ENCODE peak calls at places on chromosomes 5 and 9, in eight cellular contexts. E is neural crest cell; Y is cardiac septum; S is activated naive CD8-positive, alpha-beta T cell treated with anti-CD3 and anti-CD28 coated beads, Interleukin-2, amount 50 U/mL, for 24 hours; U is activated effector memory CD4-positive, alpha-beta T cell treated with anti-CD3 and anti-CD28 coated beads, Interleukin-2, amount 50 U/mL, for 16 hours; R is amniotic stem cell; B is NCI-H1694; K is GM20000. M is an unnamed sample.

GRCh38 chr9:111483419-111483861 is 743 bp downstream of the ECPAS start:
- DNase-seq in E (no peak), U (peak), Y (no peak), K (peak), S (peak), B (no peak), R (no peak), M (peak)

GRCh38 chr5:108726446-108727091 is 21.1 kb upstream of the FER start:
- DNase-seq in U (no peak), E (no peak), R (no peak), Y (no peak), K (no peak), B (no peak), S (no peak), M (no peak)

GRCh38 chr9:1837453-1838084 is 177.6 kb upstream of the SMARCA2 start:
- DNase-seq in E (peak), U (no peak), B (no peak), R (no peak), K (peak), S (peak), Y (no peak), M (peak)

GRCh38 chr5:1125030-1125357 is 13.1 kb upstream of the SLC12A7 start:
- DNase-seq in S (no peak), Y (no peak), B (no peak), R (no peak), K (no peak), E (no peak), U (no peak), M (no peak)

GRCh38 chr5:36656556-36656955 is 50.1 kb downstream of the SLC1A3 start:
- DNase-seq in U (no peak), S (no peak), B (no peak), R (no peak), Y (no peak), E (no peak), K (no peak), M (no peak)

GRCh38 chr9:120755827-120756434 is 37.3 kb downstream of the FBXW2 start:
- DNase-seq in B (peak), E (peak), Y (no peak), R (no peak), S (peak), U (peak), K (peak), M (peak)

GRCh38 chr5:5558102-5558501 is 135.6 kb downstream of the ICE1 start:
- DNase-seq in Y (no peak), S (no peak), E (no peak), R (no peak), U (no peak), K (no peak), B (no peak), M (no peak)

GRCh38 chr9:107750741-107751521 is 261.4 kb upstream of the KLF4 start:
- DNase-seq in Y (peak), R (peak), S (no peak), U (no peak), E (no peak), K (no peak), B (peak), M (no peak)

GRCh38 chr9:134445000-134445399 is 118.7 kb downstream of the RXRA start:
- DNase-seq in E (no peak), R (no peak), B (no peak), S (no peak), Y (no peak), U (no peak), K (no peak), M (no peak)

GRCh38 chr5:136032564-136032963 is 3.8 kb downstream of the TGFBI start:
- DNase-seq in B (no peak), E (no peak), S (no peak), U (no peak), Y (no peak), R (no peak), K (no peak), M (no peak)

GRCh38 chr9:114488398-114489129 is 16.7 kb downstream of the WHRN start:
- DNase-seq in E (no peak), K (peak), S (no peak), Y (no peak), R (no peak), B (no peak), U (no peak), M (no peak)

GRCh38 chr5:149310947-149311675 is 34.2 kb upstream of the GRPEL2 start:
- DNase-seq in Y (no peak), S (no peak), R (no peak), K (no peak), U (no peak), E (no peak), B (no peak), M (no peak)

GRCh38 chr5:145697251-145698016 is 137.7 kb downstream of the PRELID2 start:
- DNase-seq in B (no peak), S (no peak), E (no peak), K (peak), Y (no peak), U (no peak), R (peak), M (peak)

GRCh38 chr5:126809932-126810331 is 33.0 kb downstream of the LMNB1 start:
- DNase-seq in R (no peak), U (no peak), K (no peak), E (no peak), S (no peak), B (no peak), Y (no peak), M (no peak)

GRCh38 chr9:100602302-100602930 is 24.5 kb downstream of the CAVIN4 start:
- DNase-seq in K (peak), U (no peak), B (peak), S (no peak), E (peak), Y (no peak), R (no peak), M (no peak)

GRCh38 chr5:114308508-114308907 is 53.4 kb upstream of the KCNN2 start:
- DNase-seq in U (no peak), R (no peak), K (no peak), E (no peak), B (no peak), S (no peak), Y (no peak), M (no peak)

GRCh38 chr9:87592554-87593394 is 95.1 kb downstream of the DAPK1 start:
- DNase-seq in B (no peak), K (no peak), Y (no peak), U (no peak), E (no peak), S (no peak), R (no peak), M (no peak)

GRCh38 chr5:66247176-66247960 is 103.3 kb downstream of the SREK1 start:
- DNase-seq in Y (no peak), R (peak), S (no peak), K (no peak), E (no peak), U (no peak), B (no peak), M (no peak)

GRCh38 chr9:68678430-68678829 is 26.6 kb upstream of the PIP5K1B start:
- DNase-seq in R (no peak), K (peak), S (no peak), Y (no peak), U (no peak), B (peak), E (peak), M (peak)

GRCh38 chr5:121758640-121759039 is 93.0 kb upstream of the FTMT start:
- DNase-seq in K (no peak), S (no peak), E (no peak), R (no peak), U (no peak), B (no peak), Y (no peak), M (no peak)

GRCh38 chr5:102596113-102596512 is 97.3 kb upstream of the SLCO6A1 start:
- DNase-seq in Y (no peak), R (no peak), S (no peak), K (peak), E (no peak), B (no peak), U (no peak), M (peak)

GRCh38 chr5:127136908-127137307 is 63.6 kb upstream of the C5orf63 start:
- DNase-seq in R (no peak), Y (no peak), S (no peak), B (no peak), E (no peak), K (no peak), U (no peak), M (no peak)

GRCh38 chr9:17031546-17031945 is 103.3 kb upstream of the CNTLN start:
- DNase-seq in B (no peak), Y (no peak), S (no peak), E (no peak), K (no peak), U (no peak), R (no peak), M (no peak)

GRCh38 chr9:12640021-12640587 is 53.1 kb upstream of the TYRP1 start:
- DNase-seq in E (no peak), B (peak), K (peak), R (peak), U (no peak), S (no peak), Y (no peak), M (no peak)

GRCh38 chr5:16679863-16680262 is 63.1 kb upstream of the RETREG1 start:
- DNase-seq in Y (no peak), U (no peak), R (no peak), K (no peak), E (no peak), S (no peak), B (no peak), M (no peak)

GRCh38 chr9:35801328-35802128 is 10.1 kb downstream of the NPR2 start:
- DNase-seq in R (no peak), S (no peak), U (no peak), E (no peak), Y (no peak), K (no peak), B (no peak), M (no peak)

GRCh38 chr9:91771027-91771426 is 179.0 kb downstream of the ROR2 start:
- DNase-seq in E (no peak), Y (no peak), U (no peak), K (no peak), R (peak), B (no peak), S (no peak), M (no peak)

M was measured in GM10248.